ENCODE peak calls at places on chromosomes 6 and 20, in four cellular contexts. One of them, this sample, is unnamed.

GRCh38 chr20:51195419-51195901 is 172.6 kb upstream of the KCNG1 start:
- DNase-seq in K562: no peak
- DNase-seq in H1: no peak
- DNase-seq in SK-N-SH: no peak
- DNase-seq in this sample: no peak

GRCh38 chr20:62376112-62377063 is 9.3 kb upstream of the LAMA5 start:
- DNase-seq in H1: peak
- DNase-seq in K562: no peak
- DNase-seq in SK-N-SH: no peak
- DNase-seq in this sample: peak

GRCh38 chr6:142867988-142868818 is 76.8 kb downstream of the HIVEP2 start:
- DNase-seq in K562: no peak
- DNase-seq in SK-N-SH: no peak
- DNase-seq in H1: no peak
- DNase-seq in this sample: no peak

GRCh38 chr20:35757098-35757705 is 14.6 kb upstream of the PHF20 start:
- DNase-seq in K562: peak
- DNase-seq in H1: no peak
- DNase-seq in SK-N-SH: no peak
- DNase-seq in this sample: no peak

GRCh38 chr6:28768187-28768913 is 155.4 kb downstream of the TRIM27 start:
- DNase-seq in SK-N-SH: no peak
- DNase-seq in H1: no peak
- DNase-seq in K562: no peak
- DNase-seq in this sample: no peak

GRCh38 chr6:163324326-163324927 is 90.1 kb upstream of the QKI start:
- DNase-seq in SK-N-SH: no peak
- DNase-seq in K562: no peak
- DNase-seq in H1: no peak
- DNase-seq in this sample: no peak

GRCh38 chr6:3835055-3835731 is 14.0 kb upstream of the FAM50B start:
- DNase-seq in SK-N-SH: no peak
- DNase-seq in K562: no peak
- DNase-seq in H1: no peak
- DNase-seq in this sample: no peak

GRCh38 chr6:38843798-38844197 is 128.7 kb downstream of the DNAH8 start:
- DNase-seq in SK-N-SH: no peak
- DNase-seq in K562: no peak
- DNase-seq in H1: no peak
- DNase-seq in this sample: peak

GRCh38 chr6:75893776-75894152 is 144.7 kb downstream of the MYO6 start:
- DNase-seq in K562: no peak
- DNase-seq in H1: no peak
- DNase-seq in SK-N-SH: no peak
- DNase-seq in this sample: no peak

GRCh38 chr20:56518999-56519398 is 5.5 kb upstream of the FAM209A start:
- DNase-seq in SK-N-SH: no peak
- DNase-seq in H1: no peak
- DNase-seq in K562: no peak
- DNase-seq in this sample: no peak

GRCh38 chr6:144075884-144076283 is 19.5 kb downstream of the SF3B5 start:
- DNase-seq in K562: no peak
- DNase-seq in H1: no peak
- DNase-seq in SK-N-SH: no peak
- DNase-seq in this sample: no peak

GRCh38 chr20:7147220-7147601 is 379.7 kb downstream of the BMP2 start:
- DNase-seq in K562: no peak
- DNase-seq in H1: no peak
- DNase-seq in SK-N-SH: no peak
- DNase-seq in this sample: no peak

GRCh38 chr20:58131111-58131510 is 97.3 kb downstream of the ANKRD60 start:
- DNase-seq in H1: no peak
- DNase-seq in K562: no peak
- DNase-seq in SK-N-SH: no peak
- DNase-seq in this sample: peak

GRCh38 chr6:122432816-122433215 is 33.4 kb downstream of the HSF2 start:
- DNase-seq in K562: no peak
- DNase-seq in H1: no peak
- DNase-seq in SK-N-SH: no peak
- DNase-seq in this sample: no peak

GRCh38 chr20:11890331-11891080 is 27.2 kb upstream of the BTBD3 start:
- DNase-seq in H1: peak
- DNase-seq in SK-N-SH: peak
- DNase-seq in K562: peak
- DNase-seq in this sample: peak

GRCh38 chr20:8389381-8390368 is 257.6 kb downstream of the PLCB1 start:
- DNase-seq in H1: no peak
- DNase-seq in K562: peak
- DNase-seq in SK-N-SH: peak
- DNase-seq in this sample: no peak

GRCh38 chr6:63740709-63741108 is 105.1 kb downstream of the PHF3 start:
- DNase-seq in SK-N-SH: no peak
- DNase-seq in H1: no peak
- DNase-seq in K562: no peak
- DNase-seq in this sample: no peak

GRCh38 chr6:11263185-11263817 is 30.8 kb upstream of the NEDD9 start:
- DNase-seq in H1: no peak
- DNase-seq in K562: no peak
- DNase-seq in SK-N-SH: no peak
- DNase-seq in this sample: no peak

GRCh38 chr6:43851204-43851855 is 81.3 kb downstream of the VEGFA start:
- DNase-seq in SK-N-SH: no peak
- DNase-seq in K562: no peak
- DNase-seq in H1: no peak
- DNase-seq in this sample: no peak

GRCh38 chr20:57708694-57709673 is 831 bp downstream of the PMEPA1 start:
- DNase-seq in SK-N-SH: peak
- DNase-seq in K562: no peak
- DNase-seq in H1: no peak
- DNase-seq in this sample: no peak

GRCh38 chr20:38590682-38591483 is 9.9 kb downstream of the ADIG start:
- DNase-seq in H1: no peak
- DNase-seq in K562: no peak
- DNase-seq in SK-N-SH: no peak
- DNase-seq in this sample: no peak

GRCh38 chr6:43286995-43287716 is 10.9 kb upstream of the SLC22A7 start:
- DNase-seq in K562: peak
- DNase-seq in H1: no peak
- DNase-seq in SK-N-SH: no peak
- DNase-seq in this sample: no peak

GRCh38 chr6:15322781-15323536 is 77.1 kb downstream of the JARID2 start:
- DNase-seq in SK-N-SH: no peak
- DNase-seq in K562: no peak
- DNase-seq in H1: no peak
- DNase-seq in this sample: no peak

GRCh38 chr6:107116328-107116892 is 1.1 kb upstream of the BEND3 start:
- DNase-seq in SK-N-SH: peak
- DNase-seq in H1: peak
- DNase-seq in K562: peak
- DNase-seq in this sample: peak

DNA sequence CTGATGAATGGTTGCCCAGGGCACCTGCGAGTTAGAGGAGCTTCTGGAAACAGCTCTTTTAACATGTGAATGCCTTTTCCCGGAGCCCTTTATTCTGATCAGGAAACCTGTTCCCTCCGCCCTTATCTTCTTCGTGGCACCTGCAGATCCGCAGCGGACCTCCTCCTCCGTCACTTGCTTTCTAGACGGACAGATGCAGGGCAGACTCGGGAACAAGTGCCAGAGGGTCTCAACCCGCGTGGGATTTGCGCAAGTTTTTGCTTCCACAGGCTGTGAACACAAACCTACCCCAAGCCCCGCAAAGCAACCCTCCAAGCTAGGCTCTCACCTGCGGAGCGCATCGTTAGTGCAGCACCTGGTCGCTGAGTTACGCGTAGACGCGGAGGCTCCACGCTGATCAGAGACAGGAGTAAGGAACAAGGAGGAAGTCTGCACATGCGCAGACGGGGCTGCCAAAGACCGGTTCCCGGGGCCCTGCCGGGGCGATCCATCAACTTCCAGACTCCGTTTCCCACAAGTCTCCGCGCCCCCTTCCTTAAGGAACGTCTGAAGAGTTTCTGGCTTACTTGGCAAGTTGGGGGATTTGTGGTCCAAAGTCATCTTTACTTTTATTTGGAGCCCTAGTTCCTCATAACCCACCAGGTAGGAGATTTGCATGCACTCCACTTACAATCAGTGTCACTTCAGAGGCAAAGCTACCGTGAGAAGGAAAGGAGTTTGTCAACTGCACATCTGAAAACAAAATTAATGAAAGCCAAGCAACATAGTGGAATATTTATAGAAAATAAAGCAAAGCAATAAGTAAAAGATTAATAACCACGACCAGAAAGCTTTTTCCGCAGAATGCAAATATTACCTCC is 52.7 kb upstream of the ELMO2 start:
- DNase-seq in H1: peak
- DNase-seq in K562: peak
- DNase-seq in SK-N-SH: peak
- DNase-seq in this sample: peak
- TF ChIP-seq TEAD4 in H1: no peak
- TF ChIP-seq TEAD4 in K562: no peak
- TF ChIP-seq TEAD4 in SK-N-SH: no peak
- TF ChIP-seq TEAD4 in this sample: no peak

GRCh38 chr6:83294676-83295075 is 101.5 kb downstream of the RWDD2A start:
- DNase-seq in SK-N-SH: no peak
- DNase-seq in K562: no peak
- DNase-seq in H1: no peak
- DNase-seq in this sample: no peak

DNA sequence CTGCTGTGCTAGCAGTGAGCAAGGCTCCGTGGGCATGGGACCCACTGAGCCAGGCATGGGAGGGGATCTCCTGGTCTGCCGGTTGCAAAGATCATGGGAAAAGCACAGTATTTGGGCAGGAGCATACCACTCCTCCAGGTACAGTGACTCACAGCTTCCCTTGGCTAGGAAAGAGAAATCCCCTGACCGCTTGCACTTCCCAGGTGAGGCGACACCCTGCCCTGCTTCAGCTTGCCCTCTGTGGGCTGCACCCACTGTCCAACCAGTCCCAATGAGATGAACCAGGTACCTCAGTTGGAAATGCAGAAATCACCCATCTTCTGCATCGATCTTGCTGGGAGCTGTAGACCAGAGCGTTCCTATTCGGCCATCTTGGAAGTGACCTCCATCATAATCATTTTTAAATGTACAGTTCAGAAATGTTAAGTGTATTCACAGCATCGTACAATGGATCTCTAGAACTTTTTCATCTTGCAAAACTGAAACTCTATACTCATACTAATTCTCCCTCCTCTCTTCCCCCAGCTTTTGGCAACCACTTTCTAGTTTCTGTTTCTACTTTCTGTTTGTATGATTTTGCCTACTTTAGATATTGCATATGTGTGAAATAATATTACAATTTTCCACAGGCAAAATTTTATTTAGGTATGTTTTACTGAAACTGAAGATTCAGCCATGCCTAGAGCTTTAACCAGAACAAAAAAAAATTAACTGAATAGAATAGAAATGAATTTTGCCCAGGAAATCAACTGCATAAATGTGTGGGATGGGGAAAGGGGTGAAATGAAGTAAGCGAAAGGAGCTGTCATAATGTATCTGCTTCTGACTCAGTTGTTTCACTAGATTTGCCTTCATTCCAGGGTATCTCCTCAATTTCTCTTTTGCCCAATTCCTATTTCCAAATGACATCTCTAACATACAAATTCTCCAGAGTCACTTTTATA is 100.0 kb downstream of the RWDD2A start:
- DNase-seq in K562: no peak
- DNase-seq in H1: no peak
- DNase-seq in SK-N-SH: no peak
- DNase-seq in this sample: no peak
- TF ChIP-seq TEAD4 in K562: no peak
- TF ChIP-seq TEAD4 in H1: no peak
- TF ChIP-seq TEAD4 in SK-N-SH: no peak
- TF ChIP-seq TEAD4 in this sample: no peak

GRCh38 chr20:21139881-21140566 is 14.1 kb downstream of the KIZ start:
- DNase-seq in K562: no peak
- DNase-seq in H1: no peak
- DNase-seq in SK-N-SH: no peak
- DNase-seq in this sample: no peak

GRCh38 chr20:21145424-21145823 is 19.5 kb downstream of the KIZ start:
- DNase-seq in SK-N-SH: no peak
- DNase-seq in H1: no peak
- DNase-seq in K562: no peak
- DNase-seq in this sample: no peak

GRCh38 chr20:21141825-21142224 is 15.9 kb downstream of the KIZ start:
- DNase-seq in H1: no peak
- DNase-seq in K562: no peak
- DNase-seq in SK-N-SH: no peak
- DNase-seq in this sample: no peak

GRCh38 chr20:21146242-21146641 is 20.4 kb downstream of the KIZ start:
- DNase-seq in K562: peak
- DNase-seq in SK-N-SH: no peak
- DNase-seq in H1: no peak
- DNase-seq in this sample: no peak

DNA sequence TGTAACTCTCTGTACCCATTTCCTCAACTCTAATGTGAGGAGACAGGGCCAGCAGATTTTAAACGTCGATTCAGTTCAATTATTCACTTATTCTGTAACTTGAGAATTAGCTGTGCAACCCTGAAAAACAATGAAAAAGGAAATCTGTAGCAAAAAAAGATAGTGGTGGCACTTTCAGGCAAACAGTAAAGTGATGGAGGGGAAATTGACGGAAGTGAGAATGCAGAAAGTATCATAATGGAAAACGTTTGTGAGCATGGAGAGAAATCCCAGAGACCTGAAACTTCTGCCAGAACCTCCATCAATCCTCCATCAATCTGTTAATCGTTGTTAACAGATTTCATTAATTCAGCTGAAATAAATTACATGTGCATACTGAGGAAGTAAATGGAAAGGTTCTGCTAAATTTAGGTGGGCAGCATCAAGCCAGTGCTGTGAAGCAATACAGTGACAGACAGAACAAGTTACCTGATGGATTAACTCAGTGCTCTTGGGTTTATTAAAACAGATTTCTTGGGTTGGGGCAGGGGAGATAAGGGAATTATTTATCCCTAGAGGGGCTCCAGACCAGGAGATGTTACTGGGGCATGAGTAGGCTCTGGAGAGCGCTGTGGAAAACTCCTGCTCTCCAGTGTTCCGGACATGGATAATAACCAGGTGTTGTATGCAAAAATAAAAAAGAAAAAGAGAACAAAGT is 17.5 kb downstream of the KIZ start:
- DNase-seq in H1: no peak
- DNase-seq in K562: no peak
- DNase-seq in SK-N-SH: peak
- DNase-seq in this sample: no peak
- TF ChIP-seq TEAD4 in H1: no peak
- TF ChIP-seq TEAD4 in K562: no peak
- TF ChIP-seq TEAD4 in SK-N-SH: no peak
- TF ChIP-seq TEAD4 in this sample: no peak

DNA sequence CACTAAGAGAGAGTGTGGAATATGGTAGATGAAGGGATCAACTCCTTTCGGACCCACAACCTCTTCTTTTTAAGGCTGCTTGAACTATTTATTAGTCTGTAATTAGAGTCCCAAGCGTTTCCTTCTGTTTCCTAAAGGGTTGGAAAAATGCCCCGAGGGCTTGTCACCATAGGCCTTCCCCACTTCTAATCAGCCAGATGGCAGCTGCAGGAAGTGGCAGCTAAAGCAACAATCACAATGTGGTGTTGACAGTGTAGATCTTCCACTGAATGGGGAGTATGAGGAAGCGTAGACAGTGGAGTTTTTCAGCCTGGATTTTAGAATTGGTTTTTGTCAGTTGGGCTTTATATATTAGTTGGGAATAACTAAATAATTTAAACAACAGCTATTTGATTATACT is 40.6 kb downstream of the SLC35D3 start:
- DNase-seq in SK-N-SH: peak
- DNase-seq in K562: no peak
- DNase-seq in H1: no peak
- DNase-seq in this sample: no peak
- TF ChIP-seq TEAD4 in SK-N-SH: no peak
- TF ChIP-seq TEAD4 in K562: no peak
- TF ChIP-seq TEAD4 in H1: no peak
- TF ChIP-seq TEAD4 in this sample: no peak

This sample was measured in WTC11.